ENCODE peak calls at places on chromosomes 1 and 21, in six cellular contexts. One of them, this sample, is unnamed.

GRCh38 chr1:1216770-1217620 is 3.0 kb upstream of the TNFRSF4 start:
- DNase-seq in heart right ventricle: no peak
- DNase-seq in K562: no peak
- DNase-seq in upper lobe of right lung: no peak
- DNase-seq in fibroblast of the aortic adventitia: no peak
- DNase-seq in GM06990: no peak
- DNase-seq in this sample: no peak

GRCh38 chr1:44154665-44155064 is 13.2 kb upstream of the KLF18 start:
- DNase-seq in fibroblast of the aortic adventitia: no peak
- DNase-seq in GM06990: no peak
- DNase-seq in heart right ventricle: no peak
- DNase-seq in K562: no peak
- DNase-seq in upper lobe of right lung: no peak
- DNase-seq in this sample: no peak

GRCh38 chr1:230142608-230143209 is 75.7 kb downstream of the GALNT2 start:
- DNase-seq in K562: no peak
- DNase-seq in heart right ventricle: no peak
- DNase-seq in GM06990: no peak
- DNase-seq in fibroblast of the aortic adventitia: no peak
- DNase-seq in upper lobe of right lung: no peak
- DNase-seq in this sample: no peak

GRCh38 chr1:162168935-162169545 is 99.5 kb downstream of the NOS1AP start:
- DNase-seq in GM06990: no peak
- DNase-seq in upper lobe of right lung: no peak
- DNase-seq in fibroblast of the aortic adventitia: no peak
- DNase-seq in heart right ventricle: no peak
- DNase-seq in K562: no peak
- DNase-seq in this sample: peak; percentile 56

GRCh38 chr1:219883400-219884332 is 44.7 kb downstream of the SLC30A10 start:
- DNase-seq in upper lobe of right lung: no peak
- DNase-seq in GM06990: no peak
- DNase-seq in K562: peak; percentile 67
- DNase-seq in heart right ventricle: no peak
- DNase-seq in fibroblast of the aortic adventitia: no peak
- DNase-seq in this sample: no peak

GRCh38 chr1:27306892-27307850 is 14.8 kb upstream of the TMEM222 start:
- DNase-seq in GM06990: no peak
- DNase-seq in fibroblast of the aortic adventitia: no peak
- DNase-seq in upper lobe of right lung: peak; percentile 46
- DNase-seq in K562: peak; percentile 60
- DNase-seq in heart right ventricle: no peak
- DNase-seq in this sample: no peak

GRCh38 chr21:26165331-26165730 is 5.2 kb downstream of the APP start:
- DNase-seq in fibroblast of the aortic adventitia: peak; percentile 10
- DNase-seq in K562: no peak
- DNase-seq in upper lobe of right lung: no peak
- DNase-seq in heart right ventricle: no peak
- DNase-seq in GM06990: no peak
- DNase-seq in this sample: no peak

GRCh38 chr1:75712306-75712705 is 12.2 kb upstream of the ACADM start:
- DNase-seq in fibroblast of the aortic adventitia: no peak
- DNase-seq in GM06990: no peak
- DNase-seq in K562: no peak
- DNase-seq in heart right ventricle: no peak
- DNase-seq in upper lobe of right lung: no peak
- DNase-seq in this sample: no peak

GRCh38 chr21:37198989-37199924 is 67.9 kb downstream of the VPS26C start:
- DNase-seq in upper lobe of right lung: no peak
- DNase-seq in fibroblast of the aortic adventitia: peak; percentile 17
- DNase-seq in GM06990: no peak
- DNase-seq in K562: no peak
- DNase-seq in heart right ventricle: no peak
- DNase-seq in this sample: peak; percentile 39

GRCh38 chr1:44664730-44665370 is 9.4 kb downstream of the TMEM53 start:
- DNase-seq in heart right ventricle: no peak
- DNase-seq in fibroblast of the aortic adventitia: no peak
- DNase-seq in K562: no peak
- DNase-seq in upper lobe of right lung: peak; percentile 73
- DNase-seq in GM06990: no peak
- DNase-seq in this sample: no peak

GRCh38 chr1:156090822-156091188 is 8.5 kb upstream of the MEX3A start:
- DNase-seq in GM06990: peak; percentile 79
- DNase-seq in upper lobe of right lung: peak; percentile 92
- DNase-seq in K562: peak; percentile 80
- DNase-seq in fibroblast of the aortic adventitia: peak; percentile 85
- DNase-seq in heart right ventricle: peak; percentile 82
- DNase-seq in this sample: peak; percentile 73

GRCh38 chr1:15843826-15844572 is 3.5 kb upstream of the SPEN start:
- DNase-seq in K562: no peak
- DNase-seq in heart right ventricle: no peak
- DNase-seq in upper lobe of right lung: no peak
- DNase-seq in fibroblast of the aortic adventitia: no peak
- DNase-seq in GM06990: no peak
- DNase-seq in this sample: peak; percentile 67

GRCh38 chr21:33514234-33514633 is 22.7 kb upstream of the DNAJC28 start:
- DNase-seq in heart right ventricle: no peak
- DNase-seq in upper lobe of right lung: no peak
- DNase-seq in GM06990: no peak
- DNase-seq in K562: no peak
- DNase-seq in fibroblast of the aortic adventitia: peak; percentile 45
- DNase-seq in this sample: no peak

GRCh38 chr1:16978589-16979474 is 1.6 kb downstream of the MFAP2 start:
- DNase-seq in upper lobe of right lung: no peak
- DNase-seq in GM06990: no peak
- DNase-seq in heart right ventricle: peak; percentile 54
- DNase-seq in fibroblast of the aortic adventitia: peak; percentile 94
- DNase-seq in K562: no peak
- DNase-seq in this sample: peak; percentile 80

GRCh38 chr1:110443393-110443918 is 7.5 kb upstream of the PROK1 start:
- DNase-seq in GM06990: no peak
- DNase-seq in fibroblast of the aortic adventitia: peak; percentile 26
- DNase-seq in upper lobe of right lung: no peak
- DNase-seq in K562: no peak
- DNase-seq in heart right ventricle: no peak
- DNase-seq in this sample: no peak

GRCh38 chr1:244918422-244919319 is 54.3 kb upstream of the HNRNPU start:
- DNase-seq in upper lobe of right lung: peak; percentile 82
- DNase-seq in heart right ventricle: peak; percentile 29
- DNase-seq in GM06990: peak; percentile 89
- DNase-seq in K562: peak; percentile 85
- DNase-seq in fibroblast of the aortic adventitia: peak; percentile 15
- DNase-seq in this sample: no peak

GRCh38 chr1:192951961-192952460 is 107.1 kb downstream of the UCHL5 start:
- DNase-seq in upper lobe of right lung: no peak
- DNase-seq in GM06990: peak; percentile 49
- DNase-seq in heart right ventricle: peak; percentile 17
- DNase-seq in fibroblast of the aortic adventitia: peak; percentile 89
- DNase-seq in K562: no peak
- DNase-seq in this sample: peak; percentile 71

GRCh38 chr1:26723013-26723991 is 27.5 kb downstream of the ARID1A start:
- DNase-seq in fibroblast of the aortic adventitia: peak; percentile 99
- DNase-seq in heart right ventricle: peak; percentile 95
- DNase-seq in K562: peak; percentile 93
- DNase-seq in GM06990: no peak
- DNase-seq in upper lobe of right lung: peak; percentile 82
- DNase-seq in this sample: peak; percentile 100

GRCh38 chr1:95069711-95070093 is 3.0 kb downstream of the ALG14 start:
- DNase-seq in K562: no peak
- DNase-seq in fibroblast of the aortic adventitia: no peak
- DNase-seq in upper lobe of right lung: no peak
- DNase-seq in GM06990: no peak
- DNase-seq in heart right ventricle: no peak
- DNase-seq in this sample: no peak
- TF ChIP-seq CTCF in K562: no peak
- TF ChIP-seq CTCF in fibroblast of the aortic adventitia: no peak
- TF ChIP-seq CTCF in upper lobe of right lung: no peak
- TF ChIP-seq CTCF in GM06990: no peak
- TF ChIP-seq CTCF in heart right ventricle: no peak
- TF ChIP-seq CTCF in this sample: no peak

GRCh38 chr1:181906631-181907030 is 154.9 kb downstream of the ZNF648 start:
- DNase-seq in fibroblast of the aortic adventitia: no peak
- DNase-seq in upper lobe of right lung: no peak
- DNase-seq in K562: peak; percentile 32
- DNase-seq in GM06990: no peak
- DNase-seq in heart right ventricle: no peak
- DNase-seq in this sample: no peak
- H3K4me3 ChIP-seq in fibroblast of the aortic adventitia: no peak overlapping the region
- H3K4me3 ChIP-seq in upper lobe of right lung: no peak overlapping the region
- H3K4me3 ChIP-seq in K562: no peak overlapping the region
- H3K4me3 ChIP-seq in GM06990: no peak overlapping the region
- H3K4me3 ChIP-seq in heart right ventricle: no peak overlapping the region
- H3K4me3 ChIP-seq in this sample: no peak overlapping the region

GRCh38 chr1:18912550-18912949 is 10.2 kb upstream of the ALDH4A1 start:
- DNase-seq in fibroblast of the aortic adventitia: no peak
- DNase-seq in GM06990: no peak
- DNase-seq in heart right ventricle: no peak
- DNase-seq in K562: no peak
- DNase-seq in upper lobe of right lung: no peak
- DNase-seq in this sample: no peak

GRCh38 chr1:18915341-18915740 is 13.0 kb upstream of the ALDH4A1 start:
- DNase-seq in heart right ventricle: no peak
- DNase-seq in GM06990: no peak
- DNase-seq in K562: no peak
- DNase-seq in fibroblast of the aortic adventitia: no peak
- DNase-seq in upper lobe of right lung: no peak
- DNase-seq in this sample: no peak

GRCh38 chr1:18917071-18917799 is 14.9 kb upstream of the ALDH4A1 start:
- DNase-seq in fibroblast of the aortic adventitia: no peak
- DNase-seq in upper lobe of right lung: no peak
- DNase-seq in GM06990: no peak
- DNase-seq in K562: no peak
- DNase-seq in heart right ventricle: no peak
- DNase-seq in this sample: no peak

GRCh38 chr1:18908911-18909771 is 6.8 kb upstream of the ALDH4A1 start:
- DNase-seq in GM06990: no peak
- DNase-seq in heart right ventricle: no peak
- DNase-seq in K562: peak; percentile 87
- DNase-seq in upper lobe of right lung: no peak
- DNase-seq in fibroblast of the aortic adventitia: no peak
- DNase-seq in this sample: no peak

GRCh38 chr1:18913065-18913502 is 10.7 kb upstream of the ALDH4A1 start:
- DNase-seq in K562: peak; percentile 95
- DNase-seq in heart right ventricle: peak; percentile 85
- DNase-seq in fibroblast of the aortic adventitia: peak; percentile 69
- DNase-seq in GM06990: peak; percentile 72
- DNase-seq in upper lobe of right lung: peak; percentile 92
- DNase-seq in this sample: peak; percentile 51
- TF ChIP-seq CTCF in K562: peak; percentile 100
- TF ChIP-seq CTCF in heart right ventricle: peak; percentile 99
- TF ChIP-seq CTCF in fibroblast of the aortic adventitia: peak; percentile 99
- TF ChIP-seq CTCF in GM06990: peak; percentile 100
- TF ChIP-seq CTCF in upper lobe of right lung: peak; percentile 98
- TF ChIP-seq CTCF in this sample: peak; percentile 100

GRCh38 chr1:29258974-29259801 is 22.9 kb downstream of the PTPRU start:
- DNase-seq in GM06990: no peak
- DNase-seq in heart right ventricle: no peak
- DNase-seq in upper lobe of right lung: peak; percentile 64
- DNase-seq in K562: peak; percentile 39
- DNase-seq in fibroblast of the aortic adventitia: no peak
- DNase-seq in this sample: no peak
- H3K4me3 ChIP-seq in GM06990: peak overlapping the region; percentile 20
- H3K4me3 ChIP-seq in heart right ventricle: peak overlapping the region; percentile 49
- H3K4me3 ChIP-seq in upper lobe of right lung: peak overlapping the region; percentile 48
- H3K4me3 ChIP-seq in K562: peak overlapping the region; percentile 39
- H3K4me3 ChIP-seq in fibroblast of the aortic adventitia: peak overlapping the region; percentile 58
- H3K4me3 ChIP-seq in this sample: peak overlapping the region; percentile 43

GRCh38 chr21:22120616-22121266 is 1122.5 kb downstream of the NCAM2 start:
- DNase-seq in fibroblast of the aortic adventitia: peak; percentile 0
- DNase-seq in upper lobe of right lung: peak; percentile 37
- DNase-seq in heart right ventricle: no peak
- DNase-seq in GM06990: no peak
- DNase-seq in K562: peak; percentile 28
- DNase-seq in this sample: no peak
- TF ChIP-seq CTCF in fibroblast of the aortic adventitia: no peak
- TF ChIP-seq CTCF in upper lobe of right lung: no peak
- TF ChIP-seq CTCF in heart right ventricle: no peak
- TF ChIP-seq CTCF in GM06990: no peak
- TF ChIP-seq CTCF in K562: peak; percentile 51
- TF ChIP-seq CTCF in this sample: peak; percentile 19

This sample was measured in astrocyte of the cerebellum.